ENCODE peak calls at places on chromosome X, in six cellular contexts. P, M, G, C, Y and I are unnamed samples.
A peak's percentile ranks its signal among the peaks of the same experiment; 100 is the strongest.

GRCh38 chrX:11296051-11296450 is 2.8 kb downstream of the AMELX start:
- DNase-seq in P (no peak), M (no peak), G (no peak), C (no peak), Y (no peak), I (no peak)

GRCh38 chrX:19673334-19674040 is 158.2 kb upstream of the MAP3K15 start:
- DNase-seq in P (no peak), M (peak; percentile 48), G (no peak), C (peak; percentile 93), Y (peak; percentile 31), I (no peak)

GRCh38 chrX:37405954-37406353 is 56.8 kb downstream of the PRRG1 start:
- DNase-seq in P (no peak), M (no peak), G (no peak), C (no peak), Y (no peak), I (no peak)

GRCh38 chrX:107272431-107272921 is 66.1 kb downstream of the DNAAF6 start:
- DNase-seq in P (no peak), M (no peak), G (peak; percentile 63), C (peak; percentile 64), Y (no peak), I (no peak)

GRCh38 chrX:30791296-30792278 is 97.5 kb downstream of the TAB3 start:
- DNase-seq in P (no peak), M (no peak), G (no peak), C (no peak), Y (no peak), I (no peak)

GRCh38 chrX:120697053-120697452 is 67.2 kb upstream of the C1GALT1C1 start:
- DNase-seq in P (no peak), M (no peak), G (no peak), C (no peak), Y (no peak), I (no peak)

GRCh38 chrX:257681-258289 is 23.4 kb upstream of the PLCXD1 start:
- DNase-seq in P (no peak), M (no peak), G (no peak), C (peak; percentile 0), Y (peak; percentile 19), I (no peak)

GRCh38 chrX:104565791-104566687 is at the start of gene IL1RAPL2:
- DNase-seq in P (peak; percentile 23), M (no peak), G (peak; percentile 42), C (peak; percentile 37), Y (peak; percentile 8), I (no peak)

GRCh38 chrX:111348363-111348927 is 63.5 kb downstream of the DCX start:
- DNase-seq in P (no peak), M (no peak), G (no peak), C (no peak), Y (no peak), I (no peak)

GRCh38 chrX:72314242-72314641 is 8.5 kb upstream of the CITED1 start:
- DNase-seq in P (no peak), M (no peak), G (no peak), C (no peak), Y (no peak), I (no peak)

GRCh38 chrX:153381684-153382532 is 19.2 kb downstream of the PNMA6E start:
- DNase-seq in P (no peak), M (peak; percentile 78), G (no peak), C (peak; percentile 50), Y (peak; percentile 59), I (no peak)

GRCh38 chrX:72255445-72255844 is 16.6 kb upstream of the ERCC6L start:
- DNase-seq in P (no peak), M (no peak), G (peak; percentile 87), C (no peak), Y (no peak), I (no peak)

GRCh38 chrX:135632353-135632752 is 81.1 kb upstream of the CT45A1 start:
- DNase-seq in P (no peak), M (no peak), G (no peak), C (no peak), Y (no peak), I (no peak)

GRCh38 chrX:17635231-17635630 is 102.1 kb upstream of the SCML1 start:
- DNase-seq in P (peak; percentile 85), M (no peak), G (no peak), C (peak; percentile 37), Y (no peak), I (no peak)

GRCh38 chrX:1231850-1232505 is 19.5 kb upstream of the CRLF2 start:
- DNase-seq in P (no peak), M (no peak), G (no peak), C (no peak), Y (no peak), I (no peak)

GRCh38 chrX:16920116-16920515 is 26.3 kb upstream of the REPS2 start:
- DNase-seq in P (no peak), M (no peak), G (no peak), C (no peak), Y (no peak), I (no peak)

GRCh38 chrX:121308276-121308805 is 260.9 kb downstream of the GLUD2 start:
- DNase-seq in P (no peak), M (no peak), G (no peak), C (peak; percentile 31), Y (peak; percentile 6), I (no peak)

GRCh38 chrX:107747596-107748161 is 27.9 kb downstream of the TSC22D3 start:
- DNase-seq in P (no peak), M (no peak), G (no peak), C (no peak), Y (no peak), I (no peak)

GRCh38 chrX:91435465-91435864 is 826 bp downstream of the PABPC5 start:
- DNase-seq in P (no peak), M (peak; percentile 27), G (no peak), C (no peak), Y (no peak), I (no peak)

GRCh38 chrX:149648932-149649331 is 17.3 kb upstream of the TMEM185A start:
- DNase-seq in P (no peak), M (no peak), G (no peak), C (no peak), Y (no peak), I (no peak)

GRCh38 chrX:21295246-21295820 is 78.9 kb upstream of the CNKSR2 start:
- DNase-seq in P (no peak), M (no peak), G (peak; percentile 11), C (peak; percentile 0), Y (no peak), I (no peak)

GRCh38 chrX:40504801-40505605 is 75.8 kb upstream of the ATP6AP2 start:
- DNase-seq in P (no peak), M (no peak), G (no peak), C (no peak), Y (no peak), I (no peak)

GRCh38 chrX:47223476-47224250 is 5.2 kb downstream of the CDK16 start:
- DNase-seq in P (no peak), M (no peak), G (no peak), C (no peak), Y (no peak), I (no peak)
- TF ChIP-seq POLR2A in P (no peak), M (no peak), G (no peak), C (no peak), Y (no peak), I (no peak)

DNA sequence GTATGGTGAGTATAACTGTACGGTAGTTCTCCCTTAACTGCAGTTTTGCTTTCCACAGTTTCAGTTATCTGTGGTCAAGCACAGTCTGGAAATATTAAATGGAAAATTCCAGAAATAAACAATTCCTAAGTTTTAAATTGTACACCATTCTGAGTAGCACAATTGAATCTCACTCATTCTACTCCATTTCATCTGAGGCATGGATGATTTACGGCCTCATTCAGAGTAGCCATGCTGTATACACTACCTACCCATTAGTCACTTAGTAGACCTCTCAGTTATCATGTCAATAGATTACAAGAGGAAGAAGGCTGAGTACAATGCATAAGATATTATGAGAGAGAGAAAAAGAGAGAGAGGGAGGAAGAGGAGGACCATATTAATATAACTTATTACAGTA is 77.5 kb downstream of the ENOX2 start:
- DNase-seq in P (no peak), M (no peak), G (no peak), C (no peak), Y (no peak), I (no peak)
- TF ChIP-seq POLR2A in P (no peak), M (no peak), G (no peak), C (no peak), Y (no peak), I (no peak)

DNA sequence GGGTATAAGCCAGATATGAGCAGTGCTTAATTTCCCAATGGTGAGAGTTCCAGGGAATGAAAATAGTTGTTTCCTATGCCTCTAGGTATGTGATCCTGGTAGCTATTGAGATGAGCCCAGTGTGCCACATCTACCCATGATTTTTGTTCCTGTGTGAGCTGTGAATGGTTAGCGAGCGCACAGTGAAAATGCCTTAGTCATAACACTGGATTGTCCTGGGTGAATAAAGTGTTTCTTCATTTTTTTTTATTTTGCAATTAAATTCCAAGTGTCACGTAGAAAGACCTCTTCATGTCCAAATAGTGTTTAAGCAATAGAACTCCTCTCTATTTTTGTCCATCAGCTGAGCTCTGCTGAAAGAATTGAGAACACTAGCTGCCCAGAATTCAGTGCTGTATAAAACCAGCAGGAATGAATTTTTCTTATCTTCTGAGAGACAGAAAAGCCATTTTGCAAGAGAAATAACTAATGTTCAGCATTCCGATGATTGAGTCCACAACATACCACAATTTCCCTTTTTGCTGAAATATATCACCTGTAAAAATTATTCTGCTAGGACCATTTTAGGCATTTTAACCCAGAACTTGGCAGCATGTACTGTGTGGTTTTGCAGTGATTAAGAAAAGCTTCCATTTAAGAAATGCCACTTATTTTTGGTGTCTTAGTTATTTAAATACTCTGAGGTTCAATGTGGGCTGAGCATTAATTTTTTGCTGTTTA is 5.6 kb downstream of the MAOA start:
- DNase-seq in P (no peak), M (no peak), G (no peak), C (no peak), Y (no peak), I (no peak)
- TF ChIP-seq POLR2A in P (no peak), M (no peak), G (peak; percentile 25), C (no peak), Y (no peak), I (no peak)

GRCh38 chrX:2614911-2615310 is 76.2 kb upstream of the CD99 start:
- DNase-seq in P (no peak), M (no peak), G (no peak), C (peak; percentile 57), Y (no peak), I (no peak)

GRCh38 chrX:2620576-2620975 is 70.5 kb upstream of the CD99 start:
- DNase-seq in P (no peak), M (no peak), G (no peak), C (no peak), Y (no peak), I (no peak)
- TF ChIP-seq POLR2A in P (no peak), M (no peak), G (no peak), C (no peak), Y (no peak), I (no peak)